ENCODE peak calls at places on chromosomes 6 and 20, in six cellular contexts. I is kidney epithelial cell, O is cardiac muscle cell, J is K562, T is psoas muscle, W is heart right ventricle. M is an unnamed sample.

GRCh38 chr6:152123076-152123475 is 315.6 kb downstream of the ESR1 start:
- DNase-seq in W (no peak), T (no peak), I (no peak), J (no peak), O (no peak), M (no peak)

GRCh38 chr6:137241481-137242011 is 22.4 kb upstream of the IFNGR1 start:
- DNase-seq in T (no peak), J (no peak), W (no peak), I (no peak), O (no peak), M (no peak)

GRCh38 chr20:59912609-59913008 is 20.8 kb downstream of the SYCP2 start:
- DNase-seq in W (no peak), I (no peak), O (no peak), J (no peak), T (no peak), M (no peak)

GRCh38 chr20:24382775-24383174 is 86.7 kb upstream of the SYNDIG1 start:
- DNase-seq in J (no peak), I (no peak), O (peak; percentile 66), W (no peak), T (no peak), M (no peak)

GRCh38 chr6:46918830-46919229 is 2.9 kb downstream of the ADGRF5 start:
- DNase-seq in W (no peak), I (no peak), T (no peak), O (no peak), J (no peak), M (no peak)

GRCh38 chr6:38137609-38138008 is 318.1 kb downstream of the ZFAND3 start:
- DNase-seq in O (no peak), W (no peak), I (no peak), J (no peak), T (no peak), M (no peak)

GRCh38 chr6:41377071-41377470 is 41.7 kb downstream of the NCR2 start:
- DNase-seq in J (no peak), O (no peak), W (no peak), I (no peak), T (no peak), M (no peak)

GRCh38 chr6:137389150-137389664 is 105.0 kb downstream of the OLIG3 start:
- DNase-seq in O (no peak), J (peak; percentile 10), T (no peak), W (no peak), I (peak; percentile 32), M (peak; percentile 10)

GRCh38 chr6:169738204-169738971 is 13.0 kb downstream of the DYNLT2 start:
- DNase-seq in W (no peak), I (no peak), T (peak; percentile 32), J (no peak), O (peak; percentile 5), M (no peak)

GRCh38 chr6:113909224-113909856 is 52.2 kb downstream of the MARCKS start:
- DNase-seq in W (no peak), T (no peak), I (no peak), O (peak; percentile 82), J (peak; percentile 48), M (no peak)

GRCh38 chr6:35797837-35798526 is 859 bp upstream of the CLPS start:
- DNase-seq in I (no peak), T (no peak), O (no peak), W (no peak), J (peak; percentile 16), M (no peak)

GRCh38 chr6:125858427-125859320 is 67.9 kb downstream of the NCOA7 start:
- DNase-seq in T (no peak), O (peak; percentile 57), J (peak; percentile 81), W (no peak), I (peak; percentile 29), M (peak; percentile 3)

GRCh38 chr20:47586648-47587306 is 85.1 kb downstream of the NCOA3 start:
- DNase-seq in I (no peak), W (no peak), O (no peak), J (no peak), T (no peak), M (no peak)

DNA sequence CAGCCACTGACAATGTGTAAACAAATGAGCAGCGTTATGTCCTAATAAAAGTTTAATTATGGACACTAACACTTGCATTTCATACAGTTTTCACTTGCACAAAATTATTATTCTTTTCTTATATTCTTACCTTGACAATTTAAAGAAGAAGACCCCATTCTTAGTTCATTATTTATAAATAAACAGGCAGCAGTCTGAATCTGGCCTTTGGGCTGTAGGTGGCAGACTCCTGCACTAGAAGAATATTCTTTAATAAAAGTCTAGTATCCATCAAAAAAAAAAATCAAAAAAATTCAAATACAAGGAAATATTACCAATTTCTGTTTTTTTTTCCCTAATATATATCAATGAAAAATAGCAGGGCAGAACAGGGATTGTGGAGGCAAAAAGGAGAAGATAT is 24.8 kb downstream of the PTCHD4 start:
- DNase-seq in J (no peak), W (no peak), O (no peak), I (no peak), T (no peak), M (no peak)
- TF ChIP-seq CTCF in J (no peak), W (no peak), O (peak; percentile 36), I (peak; percentile 18), T (no peak), M (no peak)

GRCh38 chr20:37439223-37439933 is 81.7 kb upstream of the NNAT start:
- DNase-seq in W (no peak), T (no peak), O (no peak), J (no peak), I (no peak), M (no peak)
- H3K27me3 ChIP-seq in W (peaks cover 6% of the 10 kb centered on the region), T (no peaks in the 10 kb centered on the region), O (no peaks in the 10 kb centered on the region), J (no peaks in the 10 kb centered on the region), I (peaks cover 24% of the 10 kb centered on the region), M (no peaks in the 10 kb centered on the region)

DNA sequence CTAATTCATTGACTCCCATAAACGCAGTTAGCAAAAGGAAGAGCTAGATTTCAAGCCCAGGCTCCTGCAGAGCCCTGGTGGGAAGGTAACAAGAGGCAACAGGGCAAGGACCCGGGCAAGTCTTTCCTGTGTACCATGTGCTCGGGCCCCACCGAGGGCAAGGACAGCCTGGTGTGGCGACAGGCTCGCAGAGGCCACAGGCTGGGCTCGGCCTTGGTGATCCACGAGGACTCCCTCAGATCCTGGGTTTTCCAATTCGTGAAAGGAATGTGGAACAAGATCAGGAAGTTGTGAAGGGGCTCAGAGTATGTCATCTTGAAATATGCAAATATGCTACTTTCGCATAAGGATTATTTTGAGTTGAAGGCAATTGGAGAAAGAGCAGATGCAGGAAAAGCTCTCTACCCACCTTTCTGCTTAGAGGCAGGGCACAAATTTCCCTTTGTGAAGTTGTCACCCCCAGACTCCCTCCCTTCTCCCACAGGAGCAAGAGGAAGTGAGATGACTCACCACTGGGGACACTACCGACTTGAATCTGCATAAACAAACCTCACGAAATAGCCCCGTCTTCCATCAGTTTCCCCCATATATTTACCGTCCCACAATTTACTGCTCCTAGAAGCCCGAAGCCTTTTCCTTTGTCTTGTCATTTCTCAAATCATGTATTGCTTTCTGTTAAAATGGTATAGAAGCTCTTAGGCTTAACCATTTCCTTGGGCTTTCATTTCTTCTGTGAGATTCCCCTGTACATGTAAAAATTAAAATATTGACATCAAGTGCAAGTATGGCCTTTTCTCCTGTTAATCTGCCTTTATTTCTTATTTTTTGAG is 79.0 kb downstream of the PSMG4 start:
- DNase-seq in W (no peak), J (peak; percentile 85), T (no peak), O (no peak), I (no peak), M (no peak)
- TF ChIP-seq CTCF in W (no peak), J (peak; percentile 58), T (no peak), O (no peak), I (no peak), M (no peak)

GRCh38 chr20:37305839-37306238 is 16.4 kb downstream of the MANBAL start:
- DNase-seq in W (no peak), I (no peak), T (no peak), O (no peak), J (no peak), M (no peak)

GRCh38 chr20:37310951-37311350 is 21.5 kb downstream of the MANBAL start:
- DNase-seq in W (no peak), T (no peak), I (no peak), J (no peak), O (no peak), M (no peak)

GRCh38 chr20:37309941-37310590 is 20.6 kb downstream of the MANBAL start:
- DNase-seq in T (no peak), O (no peak), I (no peak), W (no peak), J (no peak), M (no peak)

GRCh38 chr20:37309290-37309689 is 19.8 kb downstream of the MANBAL start:
- DNase-seq in I (no peak), J (no peak), W (no peak), T (no peak), O (no peak), M (no peak)

GRCh38 chr20:37308098-37309050 is 18.9 kb downstream of the MANBAL start:
- DNase-seq in W (peak; percentile 29), I (no peak), O (no peak), T (no peak), J (no peak), M (no peak)
- H3K27me3 ChIP-seq in W (no peaks in the 10 kb centered on the region), I (no peaks in the 10 kb centered on the region), O (no peaks in the 10 kb centered on the region), T (no peaks in the 10 kb centered on the region), J (no peaks in the 10 kb centered on the region), M (no peaks in the 10 kb centered on the region)

DNA sequence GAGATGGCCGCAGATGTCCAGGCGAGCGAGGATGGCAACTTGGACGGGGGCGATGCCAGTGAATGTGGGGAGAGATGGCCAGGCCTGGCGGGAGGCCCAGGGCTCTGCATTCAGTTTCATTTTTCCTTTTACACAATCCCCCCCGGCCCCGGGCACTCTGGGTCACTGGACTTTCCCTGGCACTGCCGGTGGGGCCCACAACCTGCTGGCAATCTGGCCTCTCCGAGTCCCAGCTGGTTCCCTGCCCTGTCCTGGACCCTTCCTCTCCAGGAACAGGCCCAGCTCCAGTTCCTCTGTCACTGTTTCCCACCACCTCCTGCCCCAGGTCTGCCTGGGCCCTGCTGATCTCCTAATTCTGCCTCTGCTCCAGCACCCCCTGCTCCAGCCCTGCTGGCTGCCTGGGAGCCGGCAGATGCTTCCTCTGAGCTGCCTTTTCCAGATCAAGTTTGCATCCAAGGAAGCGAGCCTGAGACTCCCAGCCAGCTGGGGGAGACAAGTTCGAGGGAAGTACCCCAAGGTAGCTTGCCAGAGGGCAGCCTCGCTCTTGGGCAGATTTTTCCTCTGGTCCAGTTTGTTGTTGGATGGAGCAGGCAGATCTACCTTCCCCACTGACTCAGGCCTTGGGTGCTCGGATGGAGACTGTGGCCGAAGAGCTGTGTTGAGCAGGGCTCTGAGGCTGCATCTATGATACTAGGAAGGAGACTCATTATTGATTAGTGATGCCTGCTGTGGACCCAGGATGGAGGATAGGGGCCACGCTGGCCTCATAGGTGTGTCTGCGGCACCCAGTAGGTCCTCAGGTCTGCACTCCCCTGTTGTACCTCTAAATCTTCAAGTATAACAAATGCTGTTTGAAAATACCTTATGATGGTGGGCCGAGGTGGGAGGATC is 83.2 kb downstream of the CEBPB start:
- DNase-seq in J (no peak), O (no peak), T (peak; percentile 71), I (no peak), W (no peak), M (no peak)
- TF ChIP-seq CTCF in J (no peak), O (no peak), T (no peak), I (no peak), W (no peak), M (no peak)

DNA sequence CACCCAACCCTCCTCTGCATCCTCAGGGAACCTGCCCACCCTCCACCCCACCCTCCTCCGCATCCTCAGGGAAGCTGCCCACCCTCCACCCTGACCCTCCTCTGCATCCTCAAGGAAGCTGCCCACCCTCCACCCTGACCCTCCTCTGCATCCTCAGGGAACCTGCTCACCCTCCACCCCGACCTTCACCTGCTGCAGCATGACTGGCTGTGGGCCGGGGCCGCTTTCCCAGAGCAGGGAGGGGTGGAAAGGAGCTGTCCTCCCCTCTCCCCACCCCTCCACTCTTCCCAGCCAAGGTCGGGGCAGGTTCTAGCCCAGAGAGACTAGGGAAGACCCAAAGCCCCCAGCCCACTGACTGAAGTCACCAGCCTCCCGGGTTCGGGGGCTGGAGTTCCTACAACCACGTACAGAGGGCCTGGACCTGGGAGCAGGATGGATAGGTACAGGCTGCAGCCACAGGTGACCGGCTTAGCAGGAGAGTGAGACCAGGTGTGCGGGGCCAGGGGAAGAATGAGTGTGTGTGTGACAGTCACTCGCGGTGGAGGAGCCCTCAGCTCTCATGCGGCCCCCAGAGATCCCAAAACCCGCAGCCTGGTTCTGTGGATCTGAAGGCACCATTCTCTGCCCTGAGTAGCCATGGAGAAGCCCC is 11.6 kb downstream of the EEF1A2 start:
- DNase-seq in T (no peak), J (no peak), I (no peak), W (no peak), O (no peak), M (no peak)
- H3K27me3 ChIP-seq in T (no peaks in the 10 kb centered on the region), J (peaks cover 9% of the 10 kb centered on the region), I (peaks cover 55% of the 10 kb centered on the region), W (peaks cover 60% of the 10 kb centered on the region), O (no peaks in the 10 kb centered on the region), M (peaks cover 38% of the 10 kb centered on the region)